ENCODE peak calls at places on chromosomes 12 and 14, in ten cellular contexts. One of them, this sample, is unnamed.

GRCh38 chr12:28777603-28778365 is 371.3 kb upstream of the FAR2 start:
- DNase-seq in GM12865: no peak
- DNase-seq in psoas muscle: no peak
- DNase-seq in cardiac muscle cell: no peak
- DNase-seq in neural progenitor cell: no peak
- DNase-seq in tibial artery: no peak
- DNase-seq in fibroblast of the aortic adventitia: no peak
- DNase-seq in GM12864: no peak
- DNase-seq in colonic mucosa: no peak
- DNase-seq in A549: no peak
- DNase-seq in this sample: no peak

GRCh38 chr14:92563359-92563758 is 49.8 kb downstream of the RIN3 start:
- DNase-seq in GM12865: peak; percentile 84
- DNase-seq in psoas muscle: no peak
- DNase-seq in cardiac muscle cell: no peak
- DNase-seq in neural progenitor cell: no peak
- DNase-seq in tibial artery: no peak
- DNase-seq in fibroblast of the aortic adventitia: peak; percentile 43
- DNase-seq in GM12864: peak; percentile 59
- DNase-seq in colonic mucosa: no peak
- DNase-seq in A549: no peak
- DNase-seq in this sample: no peak

GRCh38 chr14:61527325-61528100 is 167.8 kb upstream of the HIF1A start:
- DNase-seq in GM12865: no peak
- DNase-seq in psoas muscle: no peak
- DNase-seq in cardiac muscle cell: no peak
- DNase-seq in neural progenitor cell: no peak
- DNase-seq in tibial artery: no peak
- DNase-seq in fibroblast of the aortic adventitia: peak; percentile 59
- DNase-seq in GM12864: no peak
- DNase-seq in colonic mucosa: no peak
- DNase-seq in A549: peak; percentile 68
- DNase-seq in this sample: no peak

GRCh38 chr12:124515981-124516380 is 51.4 kb downstream of the NCOR2 start:
- DNase-seq in GM12865: no peak
- DNase-seq in psoas muscle: peak; percentile 79
- DNase-seq in cardiac muscle cell: no peak
- DNase-seq in neural progenitor cell: no peak
- DNase-seq in tibial artery: no peak
- DNase-seq in fibroblast of the aortic adventitia: no peak
- DNase-seq in GM12864: no peak
- DNase-seq in colonic mucosa: no peak
- DNase-seq in A549: no peak
- DNase-seq in this sample: no peak

GRCh38 chr14:81582420-81582819 is 48.8 kb upstream of the SEL1L start:
- DNase-seq in GM12865: no peak
- DNase-seq in psoas muscle: no peak
- DNase-seq in cardiac muscle cell: no peak
- DNase-seq in neural progenitor cell: no peak
- DNase-seq in tibial artery: no peak
- DNase-seq in fibroblast of the aortic adventitia: peak; percentile 3
- DNase-seq in GM12864: no peak
- DNase-seq in colonic mucosa: no peak
- DNase-seq in A549: no peak
- DNase-seq in this sample: no peak

GRCh38 chr12:75744607-75745256 is 233.3 kb upstream of the KRR1 start:
- DNase-seq in GM12865: no peak
- DNase-seq in psoas muscle: no peak
- DNase-seq in cardiac muscle cell: no peak
- DNase-seq in neural progenitor cell: no peak
- DNase-seq in tibial artery: no peak
- DNase-seq in fibroblast of the aortic adventitia: no peak
- DNase-seq in GM12864: no peak
- DNase-seq in colonic mucosa: no peak
- DNase-seq in A549: no peak
- DNase-seq in this sample: no peak

GRCh38 chr12:2309647-2310046 is 256.9 kb downstream of the CACNA1C start:
- DNase-seq in GM12865: no peak
- DNase-seq in psoas muscle: no peak
- DNase-seq in cardiac muscle cell: no peak
- DNase-seq in neural progenitor cell: no peak
- DNase-seq in tibial artery: no peak
- DNase-seq in fibroblast of the aortic adventitia: no peak
- DNase-seq in GM12864: no peak
- DNase-seq in colonic mucosa: no peak
- DNase-seq in A549: no peak
- DNase-seq in this sample: no peak

GRCh38 chr12:55760663-55761062 is 17.7 kb downstream of the GDF11 start:
- DNase-seq in GM12865: no peak
- DNase-seq in psoas muscle: no peak
- DNase-seq in cardiac muscle cell: no peak
- DNase-seq in neural progenitor cell: no peak
- DNase-seq in tibial artery: no peak
- DNase-seq in fibroblast of the aortic adventitia: no peak
- DNase-seq in GM12864: no peak
- DNase-seq in colonic mucosa: no peak
- DNase-seq in A549: no peak
- DNase-seq in this sample: no peak

GRCh38 chr12:5745251-5745888 is 199.7 kb downstream of the ANO2 start:
- DNase-seq in GM12865: peak; percentile 64
- DNase-seq in psoas muscle: peak; percentile 24
- DNase-seq in cardiac muscle cell: peak; percentile 87
- DNase-seq in neural progenitor cell: peak; percentile 90
- DNase-seq in tibial artery: peak; percentile 74
- DNase-seq in fibroblast of the aortic adventitia: peak; percentile 25
- DNase-seq in GM12864: peak; percentile 8
- DNase-seq in colonic mucosa: peak; percentile 77
- DNase-seq in A549: peak; percentile 65
- DNase-seq in this sample: no peak

GRCh38 chr12:43580601-43581000 is 28.6 kb upstream of the ADAMTS20 start:
- DNase-seq in GM12865: no peak
- DNase-seq in psoas muscle: no peak
- DNase-seq in cardiac muscle cell: no peak
- DNase-seq in neural progenitor cell: no peak
- DNase-seq in tibial artery: no peak
- DNase-seq in fibroblast of the aortic adventitia: no peak
- DNase-seq in GM12864: no peak
- DNase-seq in colonic mucosa: no peak
- DNase-seq in A549: no peak
- DNase-seq in this sample: no peak

GRCh38 chr12:7302536-7303113 is 1.2 kb upstream of the ACSM4 start:
- DNase-seq in GM12865: no peak
- DNase-seq in psoas muscle: no peak
- DNase-seq in cardiac muscle cell: no peak
- DNase-seq in neural progenitor cell: no peak
- DNase-seq in tibial artery: no peak
- DNase-seq in fibroblast of the aortic adventitia: no peak
- DNase-seq in GM12864: no peak
- DNase-seq in colonic mucosa: no peak
- DNase-seq in A549: no peak
- DNase-seq in this sample: no peak

GRCh38 chr12:127052491-127053232 is 1214.3 kb upstream of the TMEM132C start:
- DNase-seq in GM12865: no peak
- DNase-seq in psoas muscle: no peak
- DNase-seq in cardiac muscle cell: no peak
- DNase-seq in neural progenitor cell: no peak
- DNase-seq in tibial artery: no peak
- DNase-seq in fibroblast of the aortic adventitia: peak; percentile 73
- DNase-seq in GM12864: no peak
- DNase-seq in colonic mucosa: no peak
- DNase-seq in A549: peak; percentile 33
- DNase-seq in this sample: no peak

GRCh38 chr14:24430143-24430681 is 458 bp downstream of the KHNYN start:
- DNase-seq in GM12865: peak; percentile 78
- DNase-seq in psoas muscle: peak; percentile 85
- DNase-seq in cardiac muscle cell: peak; percentile 85
- DNase-seq in neural progenitor cell: peak; percentile 76
- DNase-seq in tibial artery: peak; percentile 79
- DNase-seq in fibroblast of the aortic adventitia: peak; percentile 86
- DNase-seq in GM12864: peak; percentile 12
- DNase-seq in colonic mucosa: peak; percentile 81
- DNase-seq in A549: peak; percentile 75
- DNase-seq in this sample: no peak

GRCh38 chr12:99146730-99147129 is 500.8 kb upstream of the GARIN6 start:
- DNase-seq in GM12865: peak; percentile 23
- DNase-seq in psoas muscle: no peak
- DNase-seq in cardiac muscle cell: no peak
- DNase-seq in neural progenitor cell: no peak
- DNase-seq in tibial artery: no peak
- DNase-seq in fibroblast of the aortic adventitia: no peak
- DNase-seq in GM12864: no peak
- DNase-seq in colonic mucosa: no peak
- DNase-seq in A549: no peak
- DNase-seq in this sample: no peak

GRCh38 chr12:105219261-105220018 is 16.5 kb downstream of the APPL2 start:
- DNase-seq in GM12865: no peak
- DNase-seq in psoas muscle: no peak
- DNase-seq in cardiac muscle cell: no peak
- DNase-seq in neural progenitor cell: no peak
- DNase-seq in tibial artery: no peak
- DNase-seq in fibroblast of the aortic adventitia: peak; percentile 70
- DNase-seq in GM12864: no peak
- DNase-seq in colonic mucosa: no peak
- DNase-seq in A549: no peak
- DNase-seq in this sample: no peak
- TF ChIP-seq CTCF in GM12865: no peak
- TF ChIP-seq CTCF in psoas muscle: no peak
- TF ChIP-seq CTCF in cardiac muscle cell: no peak
- TF ChIP-seq CTCF in neural progenitor cell: no peak
- TF ChIP-seq CTCF in tibial artery: no peak
- TF ChIP-seq CTCF in fibroblast of the aortic adventitia: no peak
- TF ChIP-seq CTCF in GM12864: no peak
- TF ChIP-seq CTCF in colonic mucosa: no peak
- TF ChIP-seq CTCF in A549: no peak
- TF ChIP-seq CTCF in this sample: no peak

DNA sequence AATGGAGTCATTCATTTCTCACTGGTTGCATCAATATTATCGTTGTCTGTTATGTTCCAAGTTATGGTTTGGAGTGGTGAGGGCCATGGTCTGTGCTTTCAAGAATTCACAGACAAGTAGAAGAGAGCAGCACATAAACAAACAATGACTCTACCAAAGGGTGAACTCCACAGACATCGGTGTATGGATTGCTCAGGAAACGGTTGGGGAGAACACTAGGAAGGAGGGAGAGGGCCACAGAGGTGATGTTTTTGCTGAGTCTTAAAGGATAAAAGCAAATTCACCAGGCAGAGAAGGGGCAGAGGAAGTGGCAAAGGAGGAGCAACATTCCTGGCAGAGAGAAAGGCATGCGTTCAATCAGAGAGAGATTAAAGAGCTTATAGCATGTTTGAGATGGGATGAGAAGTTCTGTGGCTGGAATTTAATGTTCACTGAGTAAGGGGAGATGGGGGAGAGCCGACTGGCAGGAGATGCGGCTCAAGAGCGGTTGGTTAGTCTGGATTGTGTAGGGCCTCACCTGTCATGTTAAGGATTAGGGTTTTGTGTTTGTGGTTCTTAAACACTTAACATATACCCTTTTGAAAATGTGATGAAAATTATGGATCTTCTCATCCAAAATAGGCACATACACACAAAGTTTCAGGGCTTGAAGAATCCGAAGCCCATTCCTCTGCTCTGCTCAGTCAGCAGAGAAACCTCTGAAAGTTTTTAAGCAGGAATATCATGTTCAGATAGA is 42.3 kb upstream of the FRMD6 start:
- DNase-seq in GM12865: no peak
- DNase-seq in psoas muscle: no peak
- DNase-seq in cardiac muscle cell: no peak
- DNase-seq in neural progenitor cell: no peak
- DNase-seq in tibial artery: no peak
- DNase-seq in fibroblast of the aortic adventitia: no peak
- DNase-seq in GM12864: no peak
- DNase-seq in colonic mucosa: no peak
- DNase-seq in A549: no peak
- DNase-seq in this sample: no peak
- H3K4me3 ChIP-seq in GM12865: no peak overlapping the region
- H3K4me3 ChIP-seq in psoas muscle: no peak overlapping the region
- H3K4me3 ChIP-seq in cardiac muscle cell: no peak overlapping the region
- H3K4me3 ChIP-seq in neural progenitor cell: no peak overlapping the region
- H3K4me3 ChIP-seq in tibial artery: no peak overlapping the region
- H3K4me3 ChIP-seq in fibroblast of the aortic adventitia: no peak overlapping the region
- H3K4me3 ChIP-seq in GM12864: no peak overlapping the region
- H3K4me3 ChIP-seq in colonic mucosa: no peak overlapping the region
- H3K4me3 ChIP-seq in A549: no peak overlapping the region
- H3K4me3 ChIP-seq in this sample: no peak overlapping the region

DNA sequence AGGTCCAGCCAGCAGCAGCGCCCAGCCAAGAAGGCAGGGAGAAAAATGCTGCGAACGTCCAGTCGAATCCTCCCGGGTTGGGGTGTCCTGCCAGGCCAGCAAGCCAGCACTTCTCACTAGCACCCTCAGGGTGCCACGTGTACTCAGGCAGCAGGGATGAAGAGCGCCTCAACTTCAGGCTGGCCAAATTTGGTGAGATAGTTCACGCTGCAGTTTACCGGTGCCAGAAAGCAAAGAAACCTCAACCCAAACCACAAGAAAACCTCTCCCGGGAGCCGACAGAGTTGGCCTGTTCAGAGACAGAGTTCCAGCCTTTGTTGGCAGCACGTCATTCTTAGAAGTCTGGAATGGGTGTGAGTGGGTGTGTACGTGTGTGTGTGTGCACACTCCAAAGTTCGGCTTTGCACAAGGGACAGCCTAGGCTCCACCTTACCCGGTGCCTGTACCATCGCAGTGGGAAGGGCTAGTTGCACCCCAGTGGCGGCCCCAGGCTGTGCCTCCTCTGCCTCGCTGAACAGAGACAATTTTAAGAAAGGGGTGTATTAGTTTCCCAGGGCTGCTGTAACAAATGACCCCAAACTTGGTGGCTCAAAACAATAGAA is 42.1 kb downstream of the ELK3 start:
- DNase-seq in GM12865: no peak
- DNase-seq in psoas muscle: peak; percentile 60
- DNase-seq in cardiac muscle cell: no peak
- DNase-seq in neural progenitor cell: no peak
- DNase-seq in tibial artery: peak; percentile 54
- DNase-seq in fibroblast of the aortic adventitia: peak; percentile 94
- DNase-seq in GM12864: no peak
- DNase-seq in colonic mucosa: no peak
- DNase-seq in A549: no peak
- DNase-seq in this sample: no peak
- TF ChIP-seq CTCF in GM12865: no peak
- TF ChIP-seq CTCF in psoas muscle: no peak
- TF ChIP-seq CTCF in cardiac muscle cell: no peak
- TF ChIP-seq CTCF in neural progenitor cell: no peak
- TF ChIP-seq CTCF in tibial artery: no peak
- TF ChIP-seq CTCF in fibroblast of the aortic adventitia: peak; percentile 45
- TF ChIP-seq CTCF in GM12864: peak; percentile 18
- TF ChIP-seq CTCF in colonic mucosa: no peak
- TF ChIP-seq CTCF in A549: no peak
- TF ChIP-seq CTCF in this sample: no peak

DNA sequence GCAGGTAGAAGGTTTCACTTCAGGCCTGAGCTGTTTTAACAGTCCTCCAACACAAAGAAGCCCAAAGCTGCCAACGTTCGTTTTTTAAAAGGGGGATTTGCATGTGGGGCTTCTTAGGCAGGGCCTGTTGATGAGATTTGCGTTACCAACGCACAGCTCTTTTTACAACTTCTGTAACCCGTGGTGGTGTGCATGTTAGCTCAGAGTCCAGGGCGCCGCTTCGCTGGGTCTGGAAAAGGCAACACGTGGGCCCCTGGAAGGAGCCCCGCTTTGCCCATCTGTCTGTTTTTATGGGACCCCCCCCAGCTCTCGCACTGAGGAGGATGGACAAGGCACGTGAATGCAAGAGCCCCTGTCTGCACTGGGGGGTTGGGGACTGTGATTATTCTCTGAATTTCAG is 84.0 kb downstream of the ESR2 start:
- DNase-seq in GM12865: no peak
- DNase-seq in psoas muscle: no peak
- DNase-seq in cardiac muscle cell: no peak
- DNase-seq in neural progenitor cell: no peak
- DNase-seq in tibial artery: no peak
- DNase-seq in fibroblast of the aortic adventitia: no peak
- DNase-seq in GM12864: no peak
- DNase-seq in colonic mucosa: no peak
- DNase-seq in A549: no peak
- DNase-seq in this sample: no peak
- H3K4me3 ChIP-seq in GM12865: no peak overlapping the region
- H3K4me3 ChIP-seq in psoas muscle: no peak overlapping the region
- H3K4me3 ChIP-seq in cardiac muscle cell: no peak overlapping the region
- H3K4me3 ChIP-seq in neural progenitor cell: no peak overlapping the region
- H3K4me3 ChIP-seq in tibial artery: no peak overlapping the region
- H3K4me3 ChIP-seq in fibroblast of the aortic adventitia: no peak overlapping the region
- H3K4me3 ChIP-seq in GM12864: no peak overlapping the region
- H3K4me3 ChIP-seq in colonic mucosa: no peak overlapping the region
- H3K4me3 ChIP-seq in A549: no peak overlapping the region
- H3K4me3 ChIP-seq in this sample: no peak overlapping the region

This sample was measured in LNCaP clone FGC.